ENCODE peak calls at places on chromosome 15, in five cellular contexts. N, P, A, J and I are unnamed samples.

GRCh38 chr15:85479071-85479647 is 98.8 kb downstream of the AKAP13 start:
- DNase-seq in A (peak; percentile 62), P (peak; percentile 43), J (no peak), N (no peak), I (no peak)

GRCh38 chr15:96515391-96515790 is 184.9 kb downstream of the NR2F2 start:
- DNase-seq in N (no peak), J (no peak), P (no peak), A (no peak), I (peak; percentile 12)

GRCh38 chr15:20361091-20361490 is 180.5 kb downstream of the GOLGA6L6 start:
- DNase-seq in P (no peak), A (no peak), N (no peak), J (no peak), I (no peak)

GRCh38 chr15:52283281-52283680 is 12.3 kb downstream of the MYO5C start:
- DNase-seq in P (no peak), J (no peak), A (no peak), N (no peak), I (peak; percentile 42)

GRCh38 chr15:68268405-68268804 is 9.1 kb upstream of the FEM1B start:
- DNase-seq in J (no peak), P (no peak), N (no peak), A (peak; percentile 65), I (no peak)

GRCh38 chr15:88391700-88392099 is 75.5 kb downstream of the MRPL46 start:
- DNase-seq in P (no peak), N (no peak), A (no peak), J (no peak), I (no peak)

GRCh38 chr15:96264351-96264798 is 66.1 kb upstream of the NR2F2 start:
- DNase-seq in P (no peak), J (peak; percentile 62), A (no peak), N (peak; percentile 20), I (peak; percentile 42)

GRCh38 chr15:96285306-96285705 is 45.2 kb upstream of the NR2F2 start:
- DNase-seq in N (no peak), A (peak; percentile 99), P (no peak), J (no peak), I (peak; percentile 84)

GRCh38 chr15:48145923-48146322 is 25.1 kb downstream of the SLC24A5 start:
- DNase-seq in P (no peak), J (no peak), N (no peak), A (peak; percentile 52), I (no peak)

GRCh38 chr15:86317379-86317745 is 237.7 kb downstream of the AGBL1 start:
- DNase-seq in N (no peak), J (no peak), A (no peak), P (no peak), I (no peak)

GRCh38 chr15:71743861-71744382 is 66.4 kb upstream of the NR2E3 start:
- DNase-seq in J (peak; percentile 73), N (peak; percentile 49), A (peak; percentile 69), P (peak; percentile 34), I (no peak)

GRCh38 chr15:63238181-63238580 is 39.2 kb upstream of the APH1B start:
- DNase-seq in N (no peak), J (no peak), P (no peak), A (no peak), I (no peak)

GRCh38 chr15:61116830-61117229 is 112.3 kb downstream of the RORA start:
- DNase-seq in N (no peak), A (no peak), J (no peak), P (no peak), I (no peak)

GRCh38 chr15:69035205-69035917 is 20.9 kb downstream of the NOX5 start:
- DNase-seq in P (peak; percentile 56), A (no peak), J (peak; percentile 56), N (peak; percentile 67), I (no peak)

GRCh38 chr15:84915011-84915958 is 30.8 kb downstream of the SLC28A1 start:
- DNase-seq in J (peak; percentile 30), A (peak; percentile 86), P (peak; percentile 95), N (peak; percentile 84), I (no peak)

GRCh38 chr15:75081150-75081549 is 57.8 kb downstream of the PPCDC start:
- DNase-seq in P (no peak), A (no peak), N (no peak), J (no peak), I (no peak)

GRCh38 chr15:22262613-22263020 is 182.3 kb downstream of the OR4M2 start:
- DNase-seq in N (no peak), A (no peak), J (no peak), P (no peak), I (no peak)

DNA sequence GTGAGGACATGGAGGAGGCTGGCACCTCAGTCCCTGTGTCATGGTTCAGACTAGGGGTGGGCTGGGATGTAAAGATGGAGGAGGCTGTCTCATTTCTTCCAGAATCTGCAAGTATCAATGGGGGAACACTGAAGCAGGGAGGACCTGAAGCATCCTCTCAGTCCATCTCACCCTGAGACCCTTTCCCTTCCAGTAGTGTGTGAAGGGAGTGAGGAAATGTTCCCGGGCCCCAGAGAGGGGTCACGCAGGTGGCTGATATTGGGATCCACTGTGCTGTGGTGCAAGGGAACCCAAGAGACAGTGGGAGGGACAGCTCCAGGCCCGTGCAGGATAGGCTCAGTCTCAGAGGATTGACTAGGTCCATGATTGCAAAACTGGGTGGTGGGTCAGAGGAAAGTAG is 72.2 kb upstream of the ADPGK start:
- DNase-seq in J (no peak), P (no peak), A (no peak), N (no peak), I (peak; percentile 90)
- H3K27ac ChIP-seq in J (no peak overlapping the region), P (no peak overlapping the region), A (no peak overlapping the region), N (no peak overlapping the region), I (no peak overlapping the region)

DNA sequence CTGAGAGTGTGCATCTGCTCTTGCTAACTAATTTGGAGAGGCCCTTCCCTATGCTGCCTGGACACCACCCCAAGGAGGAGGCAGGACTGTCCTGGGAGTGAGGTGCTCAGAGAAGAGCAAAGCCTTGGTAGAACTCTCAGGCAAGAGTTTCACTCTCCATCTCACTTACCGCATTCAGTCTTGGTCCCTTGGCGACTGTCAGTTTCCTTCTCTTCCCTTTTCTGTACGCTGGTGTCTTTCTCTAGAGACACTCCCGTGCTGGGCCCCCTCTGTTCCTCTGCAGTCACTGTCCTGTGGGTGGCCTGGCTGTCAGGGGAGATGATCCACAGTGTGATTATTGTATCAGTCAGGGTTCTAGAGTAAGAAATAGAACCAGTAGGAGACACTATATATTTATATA is 44.0 kb downstream of the IDH2 start:
- DNase-seq in J (no peak), A (no peak), P (no peak), N (no peak), I (no peak)
- TF ChIP-seq POLR2A in J (no peak), A (no peak), P (no peak), N (no peak), I (no peak)

DNA sequence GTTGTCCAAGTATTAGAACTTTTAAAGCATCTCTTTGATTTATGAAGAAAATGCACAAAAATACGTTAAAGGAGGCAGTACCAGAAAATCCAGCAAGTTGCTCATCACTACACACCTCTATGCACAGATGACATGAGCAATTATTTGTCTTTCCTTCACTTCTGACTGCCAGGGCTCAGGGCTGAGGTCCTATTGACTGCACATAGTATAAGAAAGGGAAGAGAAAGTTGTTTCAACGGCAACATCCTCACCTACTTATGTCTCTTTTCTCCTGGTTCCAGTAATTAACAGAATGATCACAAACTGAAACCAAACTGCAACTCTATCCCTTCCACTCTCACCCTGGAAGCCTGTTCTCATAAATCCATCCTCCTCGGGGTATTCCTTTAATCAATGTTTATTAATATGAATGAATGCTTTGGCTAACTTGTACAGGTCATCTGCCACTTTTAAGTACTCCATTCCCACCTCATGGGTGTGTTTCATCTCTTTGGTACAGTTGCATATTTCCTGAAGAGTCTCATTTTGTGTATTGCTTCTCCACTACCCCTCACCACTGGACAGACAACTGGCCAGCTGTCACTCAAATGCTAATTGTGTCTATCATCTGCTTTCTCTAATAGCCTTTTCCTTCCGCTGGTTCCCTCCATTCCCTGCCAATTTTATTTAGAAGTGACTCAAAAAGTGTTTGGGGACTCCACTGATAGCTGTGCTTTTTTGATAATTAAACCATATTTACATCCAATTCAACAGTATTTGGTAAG is 34.5 kb downstream of the RAB27A start:
- DNase-seq in A (no peak), N (no peak), J (no peak), P (no peak), I (no peak)
- H3K27ac ChIP-seq in A (peak overlapping the region; percentile 44), N (peak overlapping the region; percentile 80), J (peak overlapping the region; percentile 47), P (peak overlapping the region; percentile 2), I (no peak overlapping the region)

GRCh38 chr15:50064674-50065073 is 54.4 kb downstream of the ATP8B4 start:
- DNase-seq in A (no peak), P (no peak), J (no peak), N (no peak), I (no peak)
- TF ChIP-seq POLR2A in A (no peak), P (no peak), J (no peak), N (no peak), I (no peak)

GRCh38 chr15:90248760-90249122 is 615 bp upstream of the TTLL13 start:
- DNase-seq in P (no peak), J (no peak), A (no peak), N (no peak), I (no peak)

GRCh38 chr15:90249123-90249863 is at the start of gene TTLL13:
- DNase-seq in A (peak; percentile 72), P (peak; percentile 85), N (peak; percentile 92), J (peak; percentile 96), I (peak; percentile 98)
- H3K27ac ChIP-seq in A (no peak within 1 kb of the TSS), P (peak within 1 kb of the TSS; percentile 75), N (no peak within 1 kb of the TSS), J (peak within 1 kb of the TSS; percentile 51), I (peak within 1 kb of the TSS; percentile 63)

GRCh38 chr15:90352109-90352893 is at the start of gene ZNF774:
- DNase-seq in N (peak; percentile 95), A (peak; percentile 94), P (peak; percentile 94), J (peak; percentile 95), I (peak; percentile 96)
- TF ChIP-seq POLR2A in N (peak; percentile 91), A (peak; percentile 24), P (no peak), J (no peak), I (peak; percentile 77)

GRCh38 chr15:40048155-40048792 is 9.3 kb upstream of the SRP14 start:
- DNase-seq in A (no peak), J (peak; percentile 39), P (no peak), N (no peak), I (peak; percentile 92)

GRCh38 chr15:40047413-40048154 is 8.6 kb upstream of the SRP14 start:
- DNase-seq in A (peak; percentile 87), P (no peak), N (no peak), J (peak; percentile 47), I (peak; percentile 92)

GRCh38 chr15:40046721-40047412 is 7.9 kb upstream of the SRP14 start:
- DNase-seq in A (peak; percentile 84), P (no peak), N (no peak), J (no peak), I (peak; percentile 45)

GRCh38 chr15:40050788-40051615 is 12.0 kb upstream of the SRP14 start:
- DNase-seq in A (peak; percentile 32), J (no peak), P (peak; percentile 15), N (no peak), I (peak; percentile 89)

DNA sequence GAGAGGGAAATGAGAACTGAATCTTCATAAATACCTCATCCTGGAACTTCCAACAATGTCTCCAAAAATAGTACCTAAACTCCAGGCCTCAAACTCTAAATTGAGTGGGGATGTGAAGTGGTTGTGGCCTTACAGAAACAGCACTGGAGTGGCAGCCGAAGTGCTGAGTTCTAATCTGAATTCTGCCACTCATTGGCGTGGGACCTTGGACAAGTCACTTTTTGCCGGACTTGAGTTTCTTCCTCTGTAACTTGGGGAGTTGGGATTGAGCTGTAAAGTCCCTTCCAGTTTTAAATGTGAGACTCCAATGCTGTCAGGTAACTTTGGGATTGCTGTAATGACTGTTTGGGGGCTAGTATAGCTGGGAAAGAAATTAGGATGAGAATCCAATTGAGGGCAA is 10.1 kb upstream of the SRP14 start:
- DNase-seq in P (no peak), N (no peak), J (no peak), A (no peak), I (peak; percentile 3)
- H3K27ac ChIP-seq in P (no peak overlapping the region), N (no peak overlapping the region), J (peak overlapping the region; percentile 76), A (no peak overlapping the region), I (no peak overlapping the region)